ENCODE peak calls at places on chromosomes 11 and 22, in five cellular contexts. D is naive thymus-derived CD4-positive, alpha-beta T cell; V is NCI-H1436; G is activated CD8-positive, alpha-beta memory T cell treated with anti-CD3 and anti-CD28 coated beads, Interleukin-2, amount 50 U/mL, for 48 hours; J is naive B cell. U is an unnamed sample.

GRCh38 chr22:32204211-32204855 is 540 bp downstream of the RFPL2 start:
- DNase-seq in D (peak), V (no peak), G (no peak), J (no peak), U (no peak)

GRCh38 chr22:36673821-36674220 is 29.7 kb downstream of the CACNG2 start:
- DNase-seq in D (no peak), V (no peak), G (no peak), J (no peak), U (no peak)

GRCh38 chr11:106424111-106424510 is 346.6 kb downstream of the AASDHPPT start:
- DNase-seq in D (no peak), V (no peak), G (no peak), J (no peak), U (no peak)

GRCh38 chr11:44709966-44710365 is 16.8 kb upstream of the TSPAN18 start:
- DNase-seq in D (no peak), V (no peak), G (no peak), J (no peak), U (peak)

GRCh38 chr11:75583710-75584658 is 21.9 kb downstream of the SERPINH1 start:
- DNase-seq in D (no peak), V (peak), G (no peak), J (no peak), U (peak)

GRCh38 chr22:48369789-48370507 is 1457.7 kb downstream of the BRD1 start:
- DNase-seq in D (no peak), V (no peak), G (peak), J (no peak), U (no peak)

GRCh38 chr22:39839917-39840510 is 53.5 kb downstream of the ENTHD1 start:
- DNase-seq in D (peak), V (no peak), G (no peak), J (no peak), U (no peak)

GRCh38 chr22:26671317-26672059 is 14.1 kb downstream of the MIAT start:
- DNase-seq in D (peak), V (no peak), G (peak), J (peak), U (no peak)

GRCh38 chr22:49402169-49402568 is 425.5 kb downstream of the BRD1 start:
- DNase-seq in D (no peak), V (no peak), G (no peak), J (no peak), U (no peak)

GRCh38 chr22:37127350-37127878 is 17.9 kb upstream of the TMPRSS6 start:
- DNase-seq in D (no peak), V (no peak), G (no peak), J (no peak), U (no peak)